ENCODE peak calls at places on chromosomes 16 and 17, in seven cellular contexts. E is mammary epithelial cell; O is GM19239; A is activated T-cell treated with anti-CD3 and anti-CD28 coated beads, Interleukin-2, amount 50 U/mL, for 24 hours; S is right atrium auricular region; R is dorsolateral prefrontal cortex; M is GM20000. C is an unnamed sample.

GRCh38 chr16:70656065-70656711 is 9.8 kb downstream of the IL34 start:
- DNase-seq in E (no peak), O (no peak), A (no peak), S (no peak), R (no peak), M (no peak), C (no peak)

GRCh38 chr16:9372934-9373890 is 281.8 kb downstream of the HAPSTR1 start:
- DNase-seq in E (no peak), O (no peak), A (no peak), S (no peak), R (peak), M (no peak), C (no peak)

GRCh38 chr16:69199382-69199781 is 12.4 kb downstream of the SNTB2 start:
- DNase-seq in E (peak), O (no peak), A (no peak), S (no peak), R (no peak), M (no peak), C (no peak)

GRCh38 chr16:3748307-3748706 is 31.0 kb upstream of the TRAP1 start:
- DNase-seq in E (no peak), O (no peak), A (no peak), S (no peak), R (no peak), M (no peak), C (no peak)

GRCh38 chr17:42403150-42403549 is 14.9 kb upstream of the STAT3 start:
- DNase-seq in E (no peak), O (peak), A (peak), S (no peak), R (no peak), M (peak), C (no peak)

GRCh38 chr17:34758747-34759146 is 179.4 kb downstream of the TMEM132E start:
- DNase-seq in E (no peak), O (no peak), A (no peak), S (no peak), R (no peak), M (no peak), C (no peak)

GRCh38 chr16:51831595-51832352 is 680.7 kb upstream of the SALL1 start:
- DNase-seq in E (no peak), O (no peak), A (no peak), S (no peak), R (no peak), M (no peak), C (no peak)

GRCh38 chr16:56667581-56668571 is at the start of gene MT1G:
- DNase-seq in E (no peak), O (no peak), A (peak), S (no peak), R (no peak), M (no peak), C (no peak)

GRCh38 chr16:11572301-11572995 is 14.3 kb downstream of the LITAF start:
- DNase-seq in E (no peak), O (no peak), A (peak), S (no peak), R (no peak), M (no peak), C (no peak)

GRCh38 chr17:39461911-39462641 is 790 bp downstream of the CDK12 start:
- DNase-seq in E (peak), O (no peak), A (no peak), S (no peak), R (no peak), M (peak), C (peak)

GRCh38 chr16:89931964-89932363 is 8.8 kb downstream of the TUBB3 start:
- DNase-seq in E (no peak), O (no peak), A (no peak), S (no peak), R (no peak), M (no peak), C (no peak)

GRCh38 chr16:70592106-70592571 is 54.2 kb upstream of the IL34 start:
- DNase-seq in E (no peak), O (no peak), A (no peak), S (peak), R (no peak), M (no peak), C (no peak)

GRCh38 chr16:21076186-21076883 is 74.3 kb downstream of the DNAH3 start:
- DNase-seq in E (no peak), O (no peak), A (no peak), S (no peak), R (no peak), M (no peak), C (no peak)

GRCh38 chr17:80424878-80425765 is 10.2 kb downstream of the ENDOV start:
- DNase-seq in E (no peak), O (no peak), A (no peak), S (no peak), R (no peak), M (no peak), C (no peak)

GRCh38 chr16:85457366-85457765 is 155.8 kb upstream of the GSE1 start:
- DNase-seq in E (peak), O (no peak), A (no peak), S (no peak), R (no peak), M (no peak), C (no peak)

GRCh38 chr16:73956592-73957495 is 339.8 kb upstream of the PSMD7 start:
- DNase-seq in E (peak), O (peak), A (no peak), S (no peak), R (no peak), M (peak), C (no peak)

GRCh38 chr17:28293994-28294393 is 25.0 kb upstream of the TMEM97 start:
- DNase-seq in E (no peak), O (no peak), A (no peak), S (no peak), R (no peak), M (no peak), C (no peak)

GRCh38 chr16:30007378-30007895 is 3.4 kb downstream of the DOC2A start:
- DNase-seq in E (no peak), O (no peak), A (no peak), S (no peak), R (no peak), M (no peak), C (no peak)

GRCh38 chr16:1691956-1692355 is 13.9 kb downstream of the JPT2 start:
- DNase-seq in E (peak), O (no peak), A (no peak), S (no peak), R (no peak), M (no peak), C (no peak)

GRCh38 chr17:19260958-19261357 is 23.8 kb downstream of the EPN2 start:
- DNase-seq in E (peak), O (no peak), A (no peak), S (no peak), R (no peak), M (no peak), C (no peak)

GRCh38 chr17:67891481-67892119 is 66.3 kb downstream of the BPTF start:
- DNase-seq in E (peak), O (no peak), A (no peak), S (no peak), R (no peak), M (no peak), C (no peak)

GRCh38 chr16:30087181-30087898 is 4.4 kb downstream of the TBX6 start:
- DNase-seq in E (no peak), O (no peak), A (no peak), S (no peak), R (no peak), M (no peak), C (no peak)

GRCh38 chr17:35129973-35130351 is 8.5 kb downstream of the FNDC8 start:
- DNase-seq in E (no peak), O (no peak), A (no peak), S (no peak), R (no peak), M (no peak), C (no peak)

GRCh38 chr16:35881654-35882053 is 2422.2 kb downstream of the TP53TG3F start:
- DNase-seq in E (no peak), O (no peak), A (no peak), S (no peak), R (no peak), M (no peak), C (no peak)

GRCh38 chr17:72569193-72569946 is 448.6 kb downstream of the SOX9 start:
- DNase-seq in E (no peak), O (no peak), A (no peak), S (no peak), R (no peak), M (no peak), C (no peak)

GRCh38 chr17:80720624-80721577 is 176.3 kb downstream of the RPTOR start:
- DNase-seq in E (peak), O (no peak), A (peak), S (no peak), R (no peak), M (no peak), C (no peak)

GRCh38 chr16:87541004-87541881 is 48.4 kb upstream of the ZCCHC14 start:
- DNase-seq in E (no peak), O (no peak), A (no peak), S (peak), R (no peak), M (no peak), C (peak)

GRCh38 chr17:62075308-62075815 is 10.3 kb upstream of the MED13 start:
- DNase-seq in E (peak), O (no peak), A (no peak), S (no peak), R (no peak), M (no peak), C (no peak)

GRCh38 chr17:7842950-7843535 is 9.0 kb downstream of the KDM6B start:
- DNase-seq in E (no peak), O (no peak), A (peak), S (peak), R (no peak), M (no peak), C (peak)

GRCh38 chr17:77323413-77324171 is 182.8 kb downstream of the SEC14L1 start:
- DNase-seq in E (no peak), O (no peak), A (no peak), S (no peak), R (no peak), M (peak), C (peak)

GRCh38 chr17:81207610-81208581 is 14.9 kb downstream of the CEP131 start:
- DNase-seq in E (no peak), O (no peak), A (no peak), S (no peak), R (no peak), M (no peak), C (no peak)

GRCh38 chr17:4796550-4796915 is 569 bp downstream of the PSMB6 start:
- DNase-seq in E (peak), O (no peak), A (peak), S (no peak), R (no peak), M (no peak), C (no peak)